ENCODE peak calls at places on chromosome 13, in five cellular contexts. W is cardiac fibroblast, N is uterus, S is neuronal stem cell, B is fibroblast of lung. P is an unnamed sample.

GRCh38 chr13:51230473-51231105 is 8.4 kb downstream of the FAM124A start:
- DNase-seq in N (peak), S (no peak), B (peak), W (peak), P (peak)

GRCh38 chr13:52845766-52846566 is 2.5 kb downstream of the PCDH8 start:
- DNase-seq in B (peak), W (no peak), S (peak), N (no peak), P (no peak)

GRCh38 chr13:80012281-80012680 is 328.6 kb downstream of the SPRY2 start:
- DNase-seq in W (peak), S (no peak), N (no peak), B (no peak), P (no peak)

GRCh38 chr13:81184556-81185265 is 843.8 kb upstream of the SPRY2 start:
- DNase-seq in B (peak), S (no peak), N (no peak), W (peak), P (no peak)

GRCh38 chr13:33219926-33220325 is 65.6 kb downstream of the STARD13 start:
- DNase-seq in W (no peak), S (no peak), N (no peak), B (no peak), P (no peak)

GRCh38 chr13:29810898-29811297 is 39.5 kb downstream of the UBL3 start:
- DNase-seq in W (no peak), S (no peak), N (no peak), B (no peak), P (no peak)

GRCh38 chr13:95677564-95678386 is 836 bp downstream of the DNAJC3 start:
- DNase-seq in B (peak), W (peak), S (peak), N (no peak), P (no peak)

GRCh38 chr13:79349011-79349410 is 57.0 kb downstream of the RBM26 start:
- DNase-seq in N (no peak), B (peak), W (peak), S (no peak), P (no peak)

GRCh38 chr13:112981361-112981905 is 12.4 kb downstream of the MCF2L start:
- DNase-seq in W (no peak), B (no peak), N (no peak), S (no peak), P (no peak)

GRCh38 chr13:114104626-114105350 is 27.6 kb downstream of the RASA3 start:
- DNase-seq in B (no peak), W (no peak), N (peak), S (no peak), P (no peak)

GRCh38 chr13:33194820-33195692 is 90.5 kb downstream of the STARD13 start:
- DNase-seq in B (peak), N (peak), W (peak), S (no peak), P (peak)

GRCh38 chr13:22740264-22740663 is 440.5 kb upstream of the SGCG start:
- DNase-seq in B (peak), W (no peak), S (peak), N (no peak), P (no peak)

GRCh38 chr13:82458169-82458568 is 1424.1 kb downstream of the SLITRK1 start:
- DNase-seq in S (no peak), N (no peak), B (no peak), W (no peak), P (no peak)

GRCh38 chr13:106736941-106737340 is 169.0 kb upstream of the ARGLU1 start:
- DNase-seq in N (no peak), S (no peak), B (no peak), W (no peak), P (no peak)

GRCh38 chr13:42228527-42228926 is 43.4 kb upstream of the AKAP11 start:
- DNase-seq in B (no peak), W (no peak), N (no peak), S (no peak), P (no peak)

GRCh38 chr13:110214637-110215036 is 92.3 kb downstream of the COL4A1 start:
- DNase-seq in N (no peak), S (no peak), B (peak), W (no peak), P (peak)

GRCh38 chr13:34816543-34816942 is 125.5 kb upstream of the NBEA start:
- DNase-seq in S (no peak), W (no peak), B (peak), N (no peak), P (peak)

GRCh38 chr13:95437561-95437960 is 115.0 kb upstream of the CLDN10 start:
- DNase-seq in S (no peak), B (no peak), W (no peak), N (no peak), P (no peak)

GRCh38 chr13:73129023-73129422 is 70.2 kb downstream of the KLF5 start:
- DNase-seq in B (no peak), N (no peak), W (no peak), S (no peak), P (no peak)

GRCh38 chr13:110305949-110306339 is 1.0 kb downstream of the COL4A1 start:
- DNase-seq in B (peak), S (no peak), N (no peak), W (peak), P (no peak)

GRCh38 chr13:92896842-92897241 is 329.8 kb upstream of the GPC6 start:
- DNase-seq in W (peak), N (no peak), S (peak), B (peak), P (no peak)

GRCh38 chr13:92739306-92739818 is 487.2 kb upstream of the GPC6 start:
- DNase-seq in W (no peak), B (peak), S (no peak), N (no peak), P (no peak)

GRCh38 chr13:29522044-29522685 is 73.3 kb downstream of the SLC7A1 start:
- DNase-seq in N (peak), B (peak), S (no peak), W (peak), P (peak)

GRCh38 chr13:32846556-32846955 is 169.7 kb upstream of the KL start:
- DNase-seq in N (no peak), W (no peak), S (no peak), B (no peak), P (no peak)

GRCh38 chr13:95247857-95248256 is 53.4 kb downstream of the ABCC4 start:
- DNase-seq in S (no peak), B (no peak), N (no peak), W (no peak), P (no peak)

GRCh38 chr13:92804926-92805325 is 421.7 kb upstream of the GPC6 start:
- DNase-seq in N (no peak), B (peak), S (no peak), W (no peak), P (no peak)

GRCh38 chr13:25927966-25928365 is 123.8 kb downstream of the SHISA2 start:
- DNase-seq in S (no peak), N (no peak), W (no peak), B (peak), P (no peak)

GRCh38 chr13:94228781-94229180 is 250.7 kb downstream of the DCT start:
- DNase-seq in S (no peak), N (no peak), W (peak), B (no peak), P (peak)

GRCh38 chr13:80562423-80562822 is 221.5 kb upstream of the SPRY2 start:
- DNase-seq in N (no peak), S (no peak), B (no peak), W (no peak), P (no peak)

GRCh38 chr13:73738626-73739025 is 395.6 kb downstream of the KLF12 start:
- DNase-seq in W (no peak), N (no peak), S (no peak), B (no peak), P (no peak)

GRCh38 chr13:68749801-68750200 is 1357.8 kb upstream of the ATXN8OS start:
- DNase-seq in W (no peak), S (no peak), N (no peak), B (no peak), P (no peak)

GRCh38 chr13:51612867-51613266 is 28.6 kb downstream of the WDFY2 start:
- DNase-seq in S (no peak), N (no peak), W (no peak), B (no peak), P (no peak)

GRCh38 chr13:24273926-24274325 is 35.5 kb upstream of the C1QTNF9 start:
- DNase-seq in W (no peak), S (no peak), N (no peak), B (no peak), P (no peak)
- H3K4me3 ChIP-seq in W (no peak), S (no peak), N (no peak), B (no peak), P (no peak)

GRCh38 chr13:105016266-105016665 is 1519.2 kb downstream of the EFNB2 start:
- DNase-seq in B (no peak), N (no peak), W (no peak), S (no peak), P (no peak)

DNA sequence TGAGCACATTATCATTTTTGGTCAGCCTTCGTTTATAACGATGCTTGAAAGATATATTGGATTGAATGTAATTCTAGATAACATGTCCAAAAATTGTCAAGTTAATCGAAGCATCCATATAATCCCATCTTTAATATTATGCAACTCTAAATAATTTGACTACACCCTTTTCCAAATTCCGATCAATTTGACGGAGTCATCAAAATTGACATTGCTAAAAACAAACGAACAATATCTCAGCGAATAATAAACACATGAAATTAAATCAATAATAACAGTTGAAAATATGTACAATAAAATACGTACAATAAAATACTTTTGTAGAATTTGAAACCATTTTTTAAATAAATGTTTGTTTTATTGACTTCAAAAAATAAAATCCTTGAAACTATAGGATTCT is 1516.4 kb downstream of the EFNB2 start:
- DNase-seq in S (no peak), B (no peak), W (no peak), N (no peak), P (no peak)
- H3K4me3 ChIP-seq in S (no peak), B (no peak), W (no peak), N (no peak), P (no peak)

DNA sequence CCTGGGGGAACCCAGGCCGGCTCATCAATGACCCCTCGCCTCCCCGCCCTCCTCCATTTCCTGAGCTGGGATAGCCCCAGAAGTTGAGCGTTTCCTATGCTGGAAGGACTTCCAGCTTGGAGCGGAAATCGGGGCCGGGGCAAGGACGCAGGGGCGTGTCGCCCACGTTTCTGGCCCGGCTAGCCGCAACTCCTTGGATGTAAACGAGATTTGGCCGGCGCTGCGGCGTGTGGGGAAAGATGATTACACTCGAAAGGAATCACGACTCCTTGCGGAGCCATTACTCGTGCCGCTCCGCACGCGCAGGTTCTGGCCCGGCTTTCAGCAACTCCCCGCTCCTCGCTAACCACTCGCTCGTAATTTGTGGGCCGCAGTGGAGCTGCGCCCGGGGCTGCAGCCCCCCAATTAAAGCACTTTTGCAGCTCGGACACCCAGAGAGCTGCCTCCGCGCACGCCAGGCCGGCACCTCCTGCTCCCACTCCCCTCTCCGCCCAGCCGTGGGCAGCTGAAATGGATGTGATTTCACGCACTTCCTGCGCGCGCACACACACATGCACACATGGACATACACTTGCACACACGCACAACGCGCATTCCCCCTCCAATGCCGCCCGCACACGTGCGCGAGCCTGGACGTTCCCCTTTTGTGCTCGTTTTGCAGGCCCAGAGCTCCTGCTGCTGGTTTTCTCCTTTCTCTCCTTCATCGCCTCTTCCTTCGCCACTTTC is 15.7 kb downstream of the ZIC5 start:
- DNase-seq in W (peak), N (no peak), B (no peak), S (no peak), P (no peak)
- H3K4me3 ChIP-seq in W (no peak), N (no peak), B (no peak), S (peak), P (peak)

GRCh38 chr13:71865858-71866172 is 1.2 kb downstream of the DACH1 start:
- DNase-seq in S (no peak), B (peak), W (peak), N (peak), P (no peak)

GRCh38 chr13:71864094-71864980 is 2.7 kb downstream of the DACH1 start:
- DNase-seq in N (peak), W (peak), B (peak), S (no peak), P (no peak)

GRCh38 chr13:71864981-71865857 is 1.8 kb downstream of the DACH1 start:
- DNase-seq in S (no peak), W (peak), N (peak), B (peak), P (no peak)

GRCh38 chr13:71861769-71862168 is 5.2 kb downstream of the DACH1 start:
- DNase-seq in W (no peak), N (no peak), S (no peak), B (no peak), P (no peak)

DNA sequence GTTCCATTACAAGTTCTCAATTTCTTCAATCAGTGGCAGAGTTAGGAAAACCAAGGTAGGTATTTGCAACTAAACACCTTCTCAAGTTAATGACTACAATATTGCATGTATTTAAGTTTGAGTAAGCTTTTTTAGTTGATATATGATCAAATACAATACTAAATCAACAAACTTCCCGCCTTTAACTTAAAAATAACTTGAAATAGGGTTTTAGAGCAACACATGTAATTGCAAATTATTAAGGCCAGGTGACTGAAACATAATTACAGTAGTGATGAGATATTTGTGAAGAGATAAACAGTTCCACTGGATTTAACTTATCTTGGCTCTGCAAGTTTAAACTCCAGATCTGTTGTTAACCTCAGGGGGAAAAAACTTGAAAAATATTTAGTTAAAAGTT is 3.8 kb downstream of the DACH1 start:
- DNase-seq in N (no peak), S (no peak), B (no peak), W (no peak), P (no peak)
- H3K4me3 ChIP-seq in N (no peak), S (no peak), B (no peak), W (no peak), P (no peak)

DNA sequence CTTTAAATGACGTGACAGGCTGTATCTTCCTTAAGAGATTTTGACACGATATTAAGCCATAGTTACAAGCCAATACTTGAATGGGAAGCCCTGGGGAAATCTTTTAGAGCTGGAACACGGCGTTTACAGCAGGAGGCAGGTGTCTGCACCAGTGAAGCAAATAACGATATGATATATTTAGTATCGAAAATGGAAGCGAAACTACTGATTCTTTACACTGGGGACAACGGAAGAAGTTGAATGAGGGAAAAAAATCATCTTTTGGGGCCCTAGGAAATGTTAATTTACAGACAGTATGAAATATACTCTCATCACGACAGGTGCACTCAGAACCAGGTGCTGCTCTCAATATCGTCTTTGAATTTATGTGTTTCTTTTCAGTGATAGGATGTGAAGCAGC is 793.9 kb upstream of the PCDH20 start:
- DNase-seq in B (peak), N (no peak), S (no peak), W (no peak), P (no peak)
- H3K4me3 ChIP-seq in B (no peak), N (no peak), S (no peak), W (no peak), P (no peak)

DNA sequence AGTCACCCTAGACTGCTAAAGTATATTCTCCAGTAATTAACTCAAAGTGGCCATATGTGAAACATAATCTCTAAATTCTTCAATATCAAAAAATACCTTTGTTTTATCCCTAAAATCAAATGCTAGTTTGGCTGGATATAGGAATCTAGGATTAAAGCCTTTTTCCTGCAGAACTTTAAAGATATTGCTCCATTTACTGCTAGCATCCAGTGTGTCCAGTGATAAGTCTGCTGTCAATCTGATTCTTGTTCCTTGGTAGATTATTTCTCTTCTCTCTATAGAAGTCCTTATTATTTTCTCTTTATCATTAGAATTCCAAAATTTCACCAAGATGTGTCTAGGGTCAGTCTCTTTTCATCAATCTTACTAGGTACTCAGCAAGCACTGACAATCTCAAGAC is 384.6 kb downstream of the FGF14 start:
- DNase-seq in W (no peak), S (no peak), B (no peak), N (no peak), P (no peak)
- H3K4me3 ChIP-seq in W (no peak), S (no peak), B (no peak), N (no peak), P (no peak)

GRCh38 chr13:50228527-50228926 is 213.3 kb downstream of the KCNRG start:
- DNase-seq in N (no peak), W (no peak), B (no peak), S (no peak), P (no peak)
- H3K4me3 ChIP-seq in N (no peak), W (no peak), B (no peak), S (no peak), P (no peak)

GRCh38 chr13:98652721-98653470 is 76.0 kb upstream of the STK24 start:
- DNase-seq in S (no peak), B (no peak), W (no peak), N (no peak), P (no peak)
- H3K4me3 ChIP-seq in S (no peak), B (no peak), W (no peak), N (no peak), P (no peak)

P was measured in AG09309.